ENCODE peak calls at places on chromosomes 13 and 19, in six cellular contexts. One of them, this sample, is unnamed.

GRCh38 chr13:21069561-21070004 is 8.2 kb upstream of the LATS2 start:
- DNase-seq in GM20000: no peak
- DNase-seq in omental fat pad: no peak
- DNase-seq in OCI-LY7: no peak
- DNase-seq in neural crest cell: no peak
- DNase-seq in CD4-positive, alpha-beta T cell: no peak
- DNase-seq in this sample: no peak

GRCh38 chr13:110312669-110313031 is 5.6 kb downstream of the COL4A2 start:
- DNase-seq in GM20000: no peak
- DNase-seq in CD4-positive, alpha-beta T cell: no peak
- DNase-seq in neural crest cell: no peak
- DNase-seq in omental fat pad: no peak
- DNase-seq in OCI-LY7: no peak
- DNase-seq in this sample: no peak

GRCh38 chr13:61294467-61295186 is 121.0 kb downstream of the PCDH20 start:
- DNase-seq in GM20000: no peak
- DNase-seq in OCI-LY7: no peak
- DNase-seq in neural crest cell: no peak
- DNase-seq in CD4-positive, alpha-beta T cell: no peak
- DNase-seq in omental fat pad: no peak
- DNase-seq in this sample: no peak

GRCh38 chr13:101919541-101920306 is 467.2 kb downstream of the ITGBL1 start:
- DNase-seq in neural crest cell: peak; percentile 57
- DNase-seq in omental fat pad: no peak
- DNase-seq in OCI-LY7: no peak
- DNase-seq in GM20000: no peak
- DNase-seq in CD4-positive, alpha-beta T cell: no peak
- DNase-seq in this sample: no peak

GRCh38 chr19:34574704-34575103 is 93.1 kb downstream of the WTIP start:
- DNase-seq in OCI-LY7: peak; percentile 13
- DNase-seq in neural crest cell: no peak
- DNase-seq in CD4-positive, alpha-beta T cell: no peak
- DNase-seq in omental fat pad: no peak
- DNase-seq in GM20000: no peak
- DNase-seq in this sample: no peak

GRCh38 chr13:107817652-107818287 is 397.6 kb downstream of the LIG4 start:
- DNase-seq in OCI-LY7: no peak
- DNase-seq in CD4-positive, alpha-beta T cell: no peak
- DNase-seq in GM20000: no peak
- DNase-seq in neural crest cell: no peak
- DNase-seq in omental fat pad: no peak
- DNase-seq in this sample: no peak

GRCh38 chr13:23579886-23580706 is 9.9 kb downstream of the TNFRSF19 start:
- DNase-seq in neural crest cell: no peak
- DNase-seq in GM20000: no peak
- DNase-seq in OCI-LY7: no peak
- DNase-seq in omental fat pad: no peak
- DNase-seq in CD4-positive, alpha-beta T cell: no peak
- DNase-seq in this sample: no peak

GRCh38 chr13:76383671-76384461 is 502.3 kb downstream of the KCTD12 start:
- DNase-seq in CD4-positive, alpha-beta T cell: no peak
- DNase-seq in neural crest cell: no peak
- DNase-seq in omental fat pad: no peak
- DNase-seq in OCI-LY7: no peak
- DNase-seq in GM20000: no peak
- DNase-seq in this sample: no peak

GRCh38 chr13:114166381-114167131 is 12.5 kb upstream of the CFAP97D2 start:
- DNase-seq in OCI-LY7: no peak
- DNase-seq in GM20000: no peak
- DNase-seq in neural crest cell: no peak
- DNase-seq in CD4-positive, alpha-beta T cell: no peak
- DNase-seq in omental fat pad: no peak
- DNase-seq in this sample: no peak

GRCh38 chr13:98143157-98143553 is 261 bp downstream of the FARP1 start:
- DNase-seq in GM20000: no peak
- DNase-seq in OCI-LY7: no peak
- DNase-seq in omental fat pad: no peak
- DNase-seq in CD4-positive, alpha-beta T cell: no peak
- DNase-seq in neural crest cell: peak; percentile 50
- DNase-seq in this sample: peak; percentile 55

GRCh38 chr19:40960780-40961179 is 30.3 kb upstream of the CYP2B6 start:
- DNase-seq in neural crest cell: no peak
- DNase-seq in GM20000: no peak
- DNase-seq in omental fat pad: no peak
- DNase-seq in CD4-positive, alpha-beta T cell: no peak
- DNase-seq in OCI-LY7: no peak
- DNase-seq in this sample: no peak

GRCh38 chr13:84672616-84673015 is 790.3 kb upstream of the SLITRK1 start:
- DNase-seq in omental fat pad: no peak
- DNase-seq in CD4-positive, alpha-beta T cell: no peak
- DNase-seq in GM20000: no peak
- DNase-seq in neural crest cell: no peak
- DNase-seq in OCI-LY7: no peak
- DNase-seq in this sample: no peak

GRCh38 chr19:3506384-3507340 is 551 bp downstream of the FZR1 start:
- DNase-seq in neural crest cell: no peak
- DNase-seq in CD4-positive, alpha-beta T cell: no peak
- DNase-seq in omental fat pad: no peak
- DNase-seq in GM20000: peak; percentile 58
- DNase-seq in OCI-LY7: peak; percentile 26
- DNase-seq in this sample: peak; percentile 72

GRCh38 chr13:53151692-53152421 is 123.2 kb downstream of the OLFM4 start:
- DNase-seq in neural crest cell: peak; percentile 64
- DNase-seq in GM20000: peak; percentile 45
- DNase-seq in OCI-LY7: peak; percentile 68
- DNase-seq in omental fat pad: no peak
- DNase-seq in CD4-positive, alpha-beta T cell: no peak
- DNase-seq in this sample: peak; percentile 51

GRCh38 chr19:10403137-10404021 is at the start of gene CDC37:
- DNase-seq in neural crest cell: peak; percentile 98
- DNase-seq in omental fat pad: peak; percentile 94
- DNase-seq in GM20000: peak; percentile 99
- DNase-seq in OCI-LY7: peak; percentile 98
- DNase-seq in CD4-positive, alpha-beta T cell: peak; percentile 97
- DNase-seq in this sample: peak; percentile 99

GRCh38 chr13:38582133-38582532 is 104.7 kb upstream of the FREM2 start:
- DNase-seq in GM20000: peak; percentile 15
- DNase-seq in omental fat pad: no peak
- DNase-seq in CD4-positive, alpha-beta T cell: no peak
- DNase-seq in neural crest cell: peak; percentile 34
- DNase-seq in OCI-LY7: peak; percentile 41
- DNase-seq in this sample: peak; percentile 7

GRCh38 chr19:41604831-41605230 is 22.0 kb downstream of the CEACAM4 start:
- DNase-seq in neural crest cell: no peak
- DNase-seq in GM20000: no peak
- DNase-seq in OCI-LY7: no peak
- DNase-seq in CD4-positive, alpha-beta T cell: no peak
- DNase-seq in omental fat pad: no peak
- DNase-seq in this sample: no peak

GRCh38 chr13:30580852-30581502 is 36.7 kb upstream of the USPL1 start:
- DNase-seq in OCI-LY7: no peak
- DNase-seq in GM20000: no peak
- DNase-seq in neural crest cell: no peak
- DNase-seq in omental fat pad: no peak
- DNase-seq in CD4-positive, alpha-beta T cell: no peak
- DNase-seq in this sample: no peak

GRCh38 chr13:39025433-39025839 is 12.5 kb downstream of the PROSER1 start:
- DNase-seq in neural crest cell: no peak
- DNase-seq in omental fat pad: no peak
- DNase-seq in GM20000: no peak
- DNase-seq in CD4-positive, alpha-beta T cell: no peak
- DNase-seq in OCI-LY7: no peak
- DNase-seq in this sample: no peak

GRCh38 chr19:13410946-13411345 is 95.3 kb downstream of the CACNA1A start:
- DNase-seq in CD4-positive, alpha-beta T cell: no peak
- DNase-seq in GM20000: no peak
- DNase-seq in omental fat pad: no peak
- DNase-seq in OCI-LY7: no peak
- DNase-seq in neural crest cell: no peak
- DNase-seq in this sample: no peak

GRCh38 chr13:95834134-95834765 is 157.3 kb downstream of the DNAJC3 start:
- DNase-seq in omental fat pad: peak; percentile 24
- DNase-seq in GM20000: peak; percentile 75
- DNase-seq in OCI-LY7: peak; percentile 36
- DNase-seq in CD4-positive, alpha-beta T cell: peak; percentile 56
- DNase-seq in neural crest cell: peak; percentile 68
- DNase-seq in this sample: peak; percentile 51

GRCh38 chr13:97327521-97328221 is 105.5 kb downstream of the MBNL2 start:
- DNase-seq in CD4-positive, alpha-beta T cell: no peak
- DNase-seq in neural crest cell: no peak
- DNase-seq in omental fat pad: no peak
- DNase-seq in GM20000: no peak
- DNase-seq in OCI-LY7: no peak
- DNase-seq in this sample: no peak

GRCh38 chr19:33186835-33187540 is 7.1 kb upstream of the LRP3 start:
- DNase-seq in CD4-positive, alpha-beta T cell: no peak
- DNase-seq in OCI-LY7: no peak
- DNase-seq in GM20000: no peak
- DNase-seq in neural crest cell: no peak
- DNase-seq in omental fat pad: no peak
- DNase-seq in this sample: no peak

GRCh38 chr19:18167011-18167410 is 6.6 kb upstream of the IFI30 start:
- DNase-seq in GM20000: no peak
- DNase-seq in omental fat pad: no peak
- DNase-seq in CD4-positive, alpha-beta T cell: no peak
- DNase-seq in neural crest cell: no peak
- DNase-seq in OCI-LY7: no peak
- DNase-seq in this sample: no peak

GRCh38 chr13:74573654-74574053 is 439.4 kb upstream of the KLF12 start:
- DNase-seq in neural crest cell: no peak
- DNase-seq in omental fat pad: no peak
- DNase-seq in OCI-LY7: no peak
- DNase-seq in CD4-positive, alpha-beta T cell: no peak
- DNase-seq in GM20000: no peak
- DNase-seq in this sample: no peak
- TF ChIP-seq CTCF in neural crest cell: no peak
- TF ChIP-seq CTCF in omental fat pad: no peak
- TF ChIP-seq CTCF in OCI-LY7: peak; percentile 51
- TF ChIP-seq CTCF in CD4-positive, alpha-beta T cell: no peak
- TF ChIP-seq CTCF in GM20000: no peak
- TF ChIP-seq CTCF in this sample: peak; percentile 27

GRCh38 chr13:70729369-70729768 is 621.1 kb upstream of the KLHL1 start:
- DNase-seq in omental fat pad: no peak
- DNase-seq in GM20000: no peak
- DNase-seq in OCI-LY7: no peak
- DNase-seq in CD4-positive, alpha-beta T cell: no peak
- DNase-seq in neural crest cell: no peak
- DNase-seq in this sample: no peak

DNA sequence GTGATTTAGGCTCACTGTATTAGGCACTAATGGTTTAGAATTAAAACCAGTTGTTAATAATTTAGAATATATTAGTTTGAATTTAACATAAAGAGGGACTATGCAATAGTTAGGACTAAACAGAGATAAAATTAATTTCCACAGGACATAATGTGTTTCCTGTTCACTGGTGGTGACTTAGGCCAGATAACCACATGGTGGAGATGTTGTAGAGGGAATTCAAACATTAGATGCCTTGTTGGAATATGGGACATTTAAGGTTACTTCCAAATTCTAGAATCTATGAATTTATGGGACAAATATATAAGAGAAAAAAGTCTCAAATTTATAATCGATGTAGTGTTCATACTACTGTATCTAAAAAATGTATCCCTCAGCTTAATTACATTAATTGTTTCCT is 615.5 kb upstream of the KLHL1 start:
- DNase-seq in OCI-LY7: no peak
- DNase-seq in CD4-positive, alpha-beta T cell: no peak
- DNase-seq in omental fat pad: no peak
- DNase-seq in neural crest cell: no peak
- DNase-seq in GM20000: no peak
- DNase-seq in this sample: no peak
- TF ChIP-seq CTCF in OCI-LY7: no peak
- TF ChIP-seq CTCF in CD4-positive, alpha-beta T cell: no peak
- TF ChIP-seq CTCF in omental fat pad: no peak
- TF ChIP-seq CTCF in neural crest cell: peak; percentile 54
- TF ChIP-seq CTCF in GM20000: no peak
- TF ChIP-seq CTCF in this sample: no peak

DNA sequence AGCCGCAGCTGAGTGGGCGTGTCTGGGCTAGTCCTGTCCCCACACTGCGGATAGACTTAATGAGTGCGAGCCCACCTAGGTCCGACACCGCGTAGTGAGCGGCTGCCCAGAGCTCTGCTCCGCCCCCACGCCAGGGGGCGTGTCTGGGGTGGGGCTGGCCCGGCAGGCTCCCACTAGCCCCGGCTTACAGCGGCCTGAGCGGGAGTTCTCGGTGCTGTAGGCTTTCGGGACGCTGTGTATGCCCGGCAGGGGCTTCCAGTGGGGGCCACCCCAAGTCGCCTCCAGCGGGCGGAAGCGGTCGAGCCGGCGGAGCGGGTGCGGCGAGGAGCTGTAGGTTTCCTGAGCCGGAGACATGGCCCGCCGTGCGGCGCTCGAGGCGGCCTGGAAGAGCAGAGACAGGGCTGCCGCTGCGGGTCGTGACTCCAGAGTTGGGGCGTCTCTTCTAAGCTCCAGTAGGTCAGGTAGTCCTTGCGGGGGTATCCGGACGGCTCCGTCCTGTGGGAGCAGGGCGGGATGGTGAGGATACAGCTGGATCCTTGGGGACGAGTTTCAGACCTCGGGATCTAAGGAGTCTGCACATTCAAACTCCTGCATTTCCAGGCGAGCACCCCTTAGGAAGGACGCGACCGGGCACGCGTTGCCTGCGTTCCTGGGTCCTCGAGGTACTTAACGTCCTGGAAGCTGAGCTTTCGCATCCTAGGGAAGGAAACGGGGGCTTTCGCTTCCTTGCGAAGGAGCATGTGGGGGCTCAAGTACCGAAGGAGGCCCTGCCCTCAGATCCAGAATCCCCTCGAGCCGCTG is 1.2 kb downstream of the CGB7 start:
- DNase-seq in neural crest cell: peak; percentile 53
- DNase-seq in omental fat pad: no peak
- DNase-seq in OCI-LY7: peak; percentile 27
- DNase-seq in GM20000: peak; percentile 89
- DNase-seq in CD4-positive, alpha-beta T cell: no peak
- DNase-seq in this sample: peak; percentile 90
- TF ChIP-seq CTCF in neural crest cell: peak; percentile 51
- TF ChIP-seq CTCF in omental fat pad: no peak
- TF ChIP-seq CTCF in OCI-LY7: no peak
- TF ChIP-seq CTCF in GM20000: no peak
- TF ChIP-seq CTCF in CD4-positive, alpha-beta T cell: peak; percentile 39
- TF ChIP-seq CTCF in this sample: peak; percentile 14

GRCh38 chr13:41061914-41062837 is 867 bp downstream of the WBP4 start:
- DNase-seq in neural crest cell: no peak
- DNase-seq in OCI-LY7: no peak
- DNase-seq in GM20000: peak; percentile 61
- DNase-seq in CD4-positive, alpha-beta T cell: no peak
- DNase-seq in omental fat pad: no peak
- DNase-seq in this sample: no peak

GRCh38 chr13:41059466-41059865 is 1.8 kb upstream of the WBP4 start:
- DNase-seq in omental fat pad: no peak
- DNase-seq in neural crest cell: no peak
- DNase-seq in GM20000: no peak
- DNase-seq in OCI-LY7: peak; percentile 43
- DNase-seq in CD4-positive, alpha-beta T cell: no peak
- DNase-seq in this sample: no peak

GRCh38 chr13:41060723-41061074 is 610 bp upstream of the WBP4 start:
- DNase-seq in GM20000: peak; percentile 75
- DNase-seq in CD4-positive, alpha-beta T cell: peak; percentile 79
- DNase-seq in neural crest cell: peak; percentile 78
- DNase-seq in OCI-LY7: peak; percentile 86
- DNase-seq in omental fat pad: peak; percentile 68
- DNase-seq in this sample: peak; percentile 70

GRCh38 chr13:41059896-41060722 is 1.2 kb upstream of the WBP4 start:
- DNase-seq in OCI-LY7: peak; percentile 88
- DNase-seq in GM20000: peak; percentile 83
- DNase-seq in omental fat pad: peak; percentile 79
- DNase-seq in neural crest cell: peak; percentile 80
- DNase-seq in CD4-positive, alpha-beta T cell: peak; percentile 32
- DNase-seq in this sample: peak; percentile 78

GRCh38 chr13:41061075-41061913 is at the start of gene WBP4:
- DNase-seq in OCI-LY7: peak; percentile 95
- DNase-seq in omental fat pad: peak; percentile 80
- DNase-seq in GM20000: peak; percentile 88
- DNase-seq in CD4-positive, alpha-beta T cell: peak; percentile 74
- DNase-seq in neural crest cell: peak; percentile 94
- DNase-seq in this sample: peak; percentile 90
- TF ChIP-seq CTCF in OCI-LY7: no peak
- TF ChIP-seq CTCF in omental fat pad: no peak
- TF ChIP-seq CTCF in GM20000: no peak
- TF ChIP-seq CTCF in CD4-positive, alpha-beta T cell: no peak
- TF ChIP-seq CTCF in neural crest cell: no peak
- TF ChIP-seq CTCF in this sample: peak; percentile 22

This sample was measured in GM13977.